ENCODE peak calls at places on chromosomes 13 and 19, in five cellular contexts. U, H, E, W and B are unnamed samples. For H3K4me1, the result is how much of the 10 kb centered on the place peaks cover.

GRCh38 chr19:7910321-7911161 is 4.1 kb upstream of the TGFBR3L start:
- DNase-seq in U (peak), H (no peak), E (no peak), W (no peak), B (no peak)

GRCh38 chr13:80337011-80337688 is 3.8 kb downstream of the SPRY2 start:
- DNase-seq in U (no peak), H (no peak), E (no peak), W (no peak), B (no peak)

GRCh38 chr13:99421758-99422555 is 79.3 kb upstream of the TM9SF2 start:
- DNase-seq in U (no peak), H (no peak), E (no peak), W (no peak), B (no peak)

GRCh38 chr13:21909331-21909730 is 238.5 kb downstream of the FGF9 start:
- DNase-seq in U (no peak), H (no peak), E (no peak), W (no peak), B (no peak)

GRCh38 chr19:12611361-12611699 is 610 bp downstream of the ZNF791 start:
- DNase-seq in U (peak), H (peak), E (no peak), W (no peak), B (no peak)

GRCh38 chr13:112062619-112063308 is 4.2 kb upstream of the SOX1 start:
- DNase-seq in U (no peak), H (peak), E (no peak), W (no peak), B (no peak)

GRCh38 chr19:51137812-51138425 is 4.2 kb upstream of the SIGLEC7 start:
- DNase-seq in U (no peak), H (no peak), E (no peak), W (no peak), B (no peak)

GRCh38 chr13:44421853-44422525 is 48.4 kb downstream of the SERP2 start:
- DNase-seq in U (no peak), H (no peak), E (no peak), W (no peak), B (no peak)

GRCh38 chr19:19063183-19064097 is at the start of gene SLC25A42:
- DNase-seq in U (peak), H (peak), E (peak), W (peak), B (peak)

GRCh38 chr13:72586519-72586918 is 140.9 kb downstream of the MZT1 start:
- DNase-seq in U (no peak), H (no peak), E (no peak), W (no peak), B (no peak)

GRCh38 chr13:108700421-108701170 is 71.2 kb downstream of the MYO16 start:
- DNase-seq in U (no peak), H (peak), E (no peak), W (no peak), B (no peak)

GRCh38 chr19:15062036-15062435 is 12.8 kb downstream of the CASP14 start:
- DNase-seq in U (no peak), H (no peak), E (no peak), W (no peak), B (no peak)

GRCh38 chr13:112733661-112734379 is 44.0 kb downstream of the ATP11A start:
- DNase-seq in U (no peak), H (peak), E (no peak), W (no peak), B (no peak)

GRCh38 chr13:105997436-105998232 is 537.8 kb downstream of the EFNB2 start:
- DNase-seq in U (no peak), H (no peak), E (no peak), W (no peak), B (no peak)

GRCh38 chr13:38417727-38418126 is 68.1 kb downstream of the UFM1 start:
- DNase-seq in U (no peak), H (peak), E (no peak), W (no peak), B (no peak)

GRCh38 chr13:24662195-24663088 is 17.8 kb upstream of the ATP12A start:
- DNase-seq in U (no peak), H (no peak), E (no peak), W (no peak), B (no peak)

GRCh38 chr19:58354478-58355030 is 1.3 kb upstream of the A1BG start:
- DNase-seq in U (no peak), H (no peak), E (no peak), W (no peak), B (no peak)

GRCh38 chr13:30910676-30911075 is 4.6 kb downstream of the MEDAG start:
- DNase-seq in U (no peak), H (no peak), E (no peak), W (no peak), B (no peak)

GRCh38 chr13:41054919-41055619 is 6.2 kb upstream of the WBP4 start:
- DNase-seq in U (no peak), H (peak), E (no peak), W (no peak), B (no peak)

GRCh38 chr13:71034018-71034417 is 833.0 kb downstream of the DACH1 start:
- DNase-seq in U (no peak), H (no peak), E (no peak), W (no peak), B (no peak)

GRCh38 chr19:57434386-57435061 is 601 bp upstream of the ZNF749 start:
- DNase-seq in U (no peak), H (peak), E (no peak), W (no peak), B (no peak)

GRCh38 chr19:48900477-48901452 is 653 bp downstream of the NUCB1 start:
- DNase-seq in U (no peak), H (peak), E (peak), W (no peak), B (peak)

GRCh38 chr13:43472344-43472743 is 314.4 kb downstream of the ENOX1 start:
- DNase-seq in U (no peak), H (no peak), E (no peak), W (no peak), B (no peak)

GRCh38 chr19:8577247-8577646 is at the start of gene MYO1F:
- DNase-seq in U (no peak), H (no peak), E (no peak), W (no peak), B (no peak)

GRCh38 chr19:5492281-5492812 is 37.1 kb downstream of the ZNRF4 start:
- DNase-seq in U (no peak), H (no peak), E (no peak), W (no peak), B (no peak)

GRCh38 chr19:31178833-31179470 is 170.3 kb downstream of the TSHZ3 start:
- DNase-seq in U (no peak), H (no peak), E (no peak), W (no peak), B (no peak)

GRCh38 chr13:44106231-44107152 is 226.8 kb downstream of the LACC1 start:
- DNase-seq in U (no peak), H (no peak), E (no peak), W (no peak), B (no peak)

GRCh38 chr19:16296713-16297112 is 27.9 kb upstream of the KLF2 start:
- DNase-seq in U (no peak), H (no peak), E (no peak), W (no peak), B (no peak)

GRCh38 chr19:41999071-41999877 is 5.2 kb upstream of the ATP1A3 start:
- DNase-seq in U (no peak), H (peak), E (no peak), W (no peak), B (no peak)

GRCh38 chr13:75762066-75762937 is 126.2 kb downstream of the LMO7 start:
- DNase-seq in U (no peak), H (no peak), E (peak), W (peak), B (peak)

GRCh38 chr19:19459099-19459498 is 53.6 kb downstream of the GATAD2A start:
- DNase-seq in U (no peak), H (no peak), E (peak), W (no peak), B (no peak)

GRCh38 chr13:50370303-50370950 is 355.2 kb downstream of the KCNRG start:
- DNase-seq in U (no peak), H (no peak), E (no peak), W (no peak), B (no peak)

GRCh38 chr13:41544824-41545707 is 87.7 kb downstream of the RGCC start:
- DNase-seq in U (no peak), H (no peak), E (no peak), W (no peak), B (no peak)

GRCh38 chr19:18414504-18415176 is 4.6 kb upstream of the SSBP4 start:
- DNase-seq in U (no peak), H (peak), E (no peak), W (no peak), B (no peak)

GRCh38 chr13:37640499-37640898 is 41.9 kb upstream of the POSTN start:
- DNase-seq in U (no peak), H (peak), E (no peak), W (no peak), B (no peak)

GRCh38 chr19:49767380-49767779 is 579 bp downstream of the AP2A1 start:
- DNase-seq in U (no peak), H (peak), E (no peak), W (no peak), B (no peak)

GRCh38 chr19:35869327-35870123 is 1.2 kb downstream of the APLP1 start:
- DNase-seq in U (peak), H (peak), E (peak), W (peak), B (peak)
- H3K4me3 ChIP-seq in U (no peak), H (peak), E (peak), W (no peak), B (peak)

GRCh38 chr19:53432088-53432661 is 391 bp downstream of the ZNF761 start:
- DNase-seq in U (no peak), H (peak), E (no peak), W (peak), B (no peak)

GRCh38 chr19:53431399-53432087 is at the start of gene ZNF761:
- DNase-seq in U (peak), H (peak), E (peak), W (peak), B (peak)
- H3K27ac ChIP-seq in U (peak), H (peak), E (peak), W (peak), B (peak)

DNA sequence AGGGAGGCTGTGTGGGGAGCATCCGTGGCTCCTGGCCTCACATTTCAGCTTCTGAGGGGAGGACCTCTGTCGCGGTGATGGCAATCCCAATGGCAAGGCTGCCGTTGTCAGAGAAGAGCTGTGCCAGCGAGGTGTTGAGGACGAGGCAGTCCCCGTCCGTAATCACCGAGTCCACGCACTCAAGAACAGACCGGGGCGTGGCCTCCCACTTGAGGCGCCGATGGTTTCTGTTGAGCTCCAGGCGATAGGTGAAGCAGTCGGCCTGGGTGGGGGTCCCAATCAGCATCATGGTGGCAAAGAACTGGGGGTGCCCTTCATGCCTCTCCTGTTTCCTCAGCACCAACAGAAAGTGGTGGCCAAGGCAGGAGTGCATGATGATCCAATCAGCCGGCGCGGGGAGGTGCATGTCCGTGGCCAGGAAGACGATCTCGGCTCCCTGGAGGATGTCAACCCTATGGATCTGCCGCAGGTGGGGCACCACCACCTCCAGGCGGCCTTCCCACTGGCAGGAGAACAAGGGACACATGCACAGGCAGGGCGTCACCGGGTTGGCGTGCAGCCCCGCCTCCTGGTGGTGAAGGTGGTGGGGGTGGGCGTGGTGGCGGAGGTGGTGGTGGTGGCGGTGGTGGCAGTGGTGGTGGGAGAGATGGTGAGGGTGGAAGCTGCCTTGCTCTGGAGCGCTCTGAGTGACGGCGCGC is 68.1 kb downstream of the SIAH3 start:
- DNase-seq in U (no peak), H (no peak), E (no peak), W (no peak), B (no peak)
- H3K4me1 ChIP-seq in U (under half), H (under half), E (under half), W (under half), B (under half)

GRCh38 chr19:289651-290538 is 1.3 kb downstream of the PLPP2 start:
- DNase-seq in U (peak), H (peak), E (peak), W (no peak), B (no peak)
- H3K4me3 ChIP-seq in U (no peak), H (peak), E (peak), W (no peak), B (no peak)

DNA sequence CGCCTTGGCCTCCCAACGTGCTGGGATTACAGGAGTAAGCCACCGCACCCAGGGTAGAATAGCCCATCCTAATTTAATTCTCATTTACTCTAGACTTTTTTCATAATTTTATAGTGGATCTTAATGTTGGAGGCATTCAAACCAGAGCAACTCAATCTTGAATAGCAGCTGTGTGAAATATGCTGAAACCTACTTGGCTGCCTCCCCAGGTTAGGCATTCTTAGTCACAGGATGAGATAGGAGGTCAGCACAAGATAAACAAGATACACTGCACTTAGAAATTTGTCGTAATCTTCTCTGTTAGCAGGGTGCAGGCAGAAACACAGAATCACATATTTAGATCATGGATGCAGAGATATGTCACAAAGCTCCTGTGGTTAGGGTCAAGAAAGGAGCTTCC is 2.7 kb upstream of the ZNF43 start:
- DNase-seq in U (no peak), H (no peak), E (no peak), W (no peak), B (no peak)
- H3K27ac ChIP-seq in U (no peak), H (no peak), E (no peak), W (no peak), B (no peak)

GRCh38 chr13:51998723-51999471 is 12.4 kb downstream of the ATP7B start:
- DNase-seq in U (no peak), H (peak), E (no peak), W (no peak), B (no peak)

GRCh38 chr13:51999525-51999924 is 11.7 kb downstream of the ATP7B start:
- DNase-seq in U (peak), H (no peak), E (no peak), W (no peak), B (no peak)

GRCh38 chr13:51997641-51998330 is 13.5 kb downstream of the ATP7B start:
- DNase-seq in U (no peak), H (peak), E (no peak), W (no peak), B (no peak)

GRCh38 chr13:51995677-51996551 is 15.3 kb downstream of the ATP7B start:
- DNase-seq in U (peak), H (peak), E (no peak), W (no peak), B (no peak)

DNA sequence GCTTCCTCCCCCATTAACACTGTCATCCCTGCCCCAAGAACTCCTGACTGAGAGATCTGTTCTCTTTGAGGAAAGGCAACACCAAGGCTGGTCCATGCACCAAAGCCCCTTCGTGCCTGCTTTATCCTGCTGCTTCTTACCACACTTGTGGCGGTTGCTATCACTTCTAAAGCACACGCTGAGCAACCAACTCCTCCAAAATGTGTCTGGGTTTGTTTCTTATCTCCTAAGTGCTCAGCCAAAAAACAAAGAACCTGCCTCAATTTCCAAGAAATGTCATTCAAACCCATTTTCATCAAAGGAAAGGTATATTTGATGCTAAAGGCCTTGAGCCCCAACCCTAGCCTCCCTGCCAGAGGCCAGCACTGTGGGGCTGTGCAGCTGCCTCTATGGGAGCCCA is 14.6 kb downstream of the ATP7B start:
- DNase-seq in U (no peak), H (no peak), E (no peak), W (no peak), B (no peak)
- H3K4me1 ChIP-seq in U (half or more), H (under half), E (under half), W (under half), B (under half)